ENCODE peak calls at places on chromosomes 2 and 18, in ten cellular contexts. E is tibial nerve, L is ovary, X is A549, Y is SK-N-SH, S is stomach, H is transverse colon, I is sigmoid colon, M is GM12878, C is K562. J is an unnamed sample.

GRCh38 chr2:191396794-191397193 is 151.6 kb downstream of the MYO1B start:
- DNase-seq in X (no peak), L (no peak), C (no peak), H (no peak), Y (no peak), M (no peak), E (no peak), I (no peak), S (no peak), J (no peak)

GRCh38 chr18:38940863-38941531 is 1375.4 kb upstream of the CELF4 start:
- DNase-seq in C (peak), M (peak), L (no peak), E (no peak), X (peak), S (no peak), Y (no peak), I (no peak), H (no peak), J (no peak)

GRCh38 chr2:12227941-12228608 is 481.6 kb downstream of the LPIN1 start:
- DNase-seq in I (no peak), X (no peak), Y (no peak), M (no peak), S (no peak), E (no peak), L (no peak), H (no peak), C (no peak), J (no peak)

GRCh38 chr18:12290086-12290485 is 18.0 kb upstream of the TUBB6 start:
- DNase-seq in L (no peak), S (no peak), H (no peak), Y (no peak), C (no peak), I (peak), X (no peak), E (no peak), M (no peak), J (peak)

GRCh38 chr2:213147550-213147949 is 3.9 kb downstream of the IKZF2 start:
- DNase-seq in E (no peak), S (no peak), X (no peak), H (no peak), Y (no peak), L (no peak), M (no peak), C (no peak), I (no peak), J (no peak)

GRCh38 chr2:64594563-64594989 is 59.1 kb downstream of the SERTAD2 start:
- DNase-seq in M (no peak), H (no peak), L (no peak), I (no peak), Y (no peak), S (no peak), E (no peak), X (no peak), C (no peak), J (no peak)

GRCh38 chr2:170929686-170930050 is 615 bp downstream of the GORASP2 start:
- DNase-seq in X (peak), C (no peak), Y (no peak), L (peak), H (peak), M (no peak), E (peak), I (peak), S (peak), J (peak)

GRCh38 chr2:241217320-241218031 is 29.0 kb downstream of the ANO7 start:
- DNase-seq in M (no peak), C (peak), X (peak), S (peak), E (peak), I (peak), H (peak), L (peak), Y (peak), J (peak)

GRCh38 chr2:225270861-225271260 is 128.6 kb upstream of the NYAP2 start:
- DNase-seq in E (peak), S (no peak), X (peak), I (no peak), C (peak), Y (peak), H (no peak), M (peak), L (no peak), J (no peak)
- TF ChIP-seq CTCF in E (no peak), S (no peak), X (no peak), I (no peak), C (no peak), Y (peak), H (no peak), M (no peak), L (no peak), J (no peak)

DNA sequence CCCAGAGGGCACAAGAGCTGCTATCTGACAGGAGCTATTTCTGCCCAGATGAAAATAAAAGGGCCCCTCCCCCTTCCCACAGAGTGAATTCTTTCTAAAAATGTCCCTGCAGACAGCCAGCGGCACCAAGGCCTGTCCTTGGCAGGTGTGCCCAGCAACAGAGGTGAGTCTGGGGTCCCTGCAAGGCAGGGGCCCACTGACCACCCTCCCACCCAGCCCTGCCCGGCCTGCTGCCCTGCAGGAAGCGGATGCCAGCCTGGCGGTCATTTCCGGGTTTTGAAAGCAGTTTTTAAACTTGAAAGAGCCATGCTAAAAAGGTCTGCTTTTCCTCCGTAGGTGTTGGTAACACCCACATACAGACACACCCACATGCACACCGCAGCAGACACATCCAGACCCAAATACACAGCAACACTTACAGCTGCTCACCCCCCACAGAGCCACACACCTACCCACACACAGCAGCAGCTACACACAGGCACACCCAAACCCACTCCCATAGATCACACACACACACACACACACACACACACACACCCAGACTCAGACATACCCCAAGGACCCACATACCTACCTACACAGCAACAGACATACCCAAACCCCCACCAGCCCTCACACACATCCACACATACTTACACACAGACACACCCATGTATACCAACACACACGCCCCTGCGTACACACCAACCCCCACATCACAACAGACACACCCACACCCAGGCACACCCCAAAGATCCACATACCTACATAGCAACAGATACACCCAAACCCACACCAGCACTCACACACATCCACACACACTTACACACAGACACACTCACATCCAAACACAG is 7.6 kb downstream of the ZFP36L2 start:
- DNase-seq in M (no peak), S (peak), I (peak), X (peak), H (peak), L (peak), C (peak), Y (no peak), E (peak), J (peak)
- TF ChIP-seq EP300 in M (no peak), S (no peak), I (no peak), X (no peak), H (peak), L (no peak), C (no peak), Y (no peak), E (no peak), J (no peak)

DNA sequence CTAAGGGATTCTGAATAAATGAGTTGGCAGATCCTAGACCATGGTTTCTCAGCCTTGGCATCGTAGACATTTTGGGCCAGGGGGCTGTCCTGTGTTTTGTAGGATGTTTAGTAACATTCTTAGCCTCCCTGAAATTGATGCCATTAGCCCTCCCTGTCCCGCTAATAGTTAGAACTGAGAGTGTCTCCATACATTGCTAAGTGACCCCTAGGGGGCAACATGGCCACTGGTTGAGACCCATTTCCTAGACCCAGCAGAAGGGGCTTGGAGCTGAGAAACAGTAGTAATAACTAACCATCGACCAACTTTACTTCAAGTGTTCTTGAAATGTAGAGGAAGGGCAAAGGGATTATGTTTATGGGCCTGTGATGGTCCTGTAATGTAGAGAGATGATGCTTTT is 40.8 kb downstream of the KCMF1 start:
- DNase-seq in Y (peak), C (no peak), L (no peak), I (no peak), X (no peak), S (no peak), E (no peak), M (no peak), H (no peak), J (no peak)
- TF ChIP-seq CTCF in Y (peak), C (peak), L (no peak), I (no peak), X (no peak), S (no peak), E (no peak), M (peak), H (no peak), J (no peak)

DNA sequence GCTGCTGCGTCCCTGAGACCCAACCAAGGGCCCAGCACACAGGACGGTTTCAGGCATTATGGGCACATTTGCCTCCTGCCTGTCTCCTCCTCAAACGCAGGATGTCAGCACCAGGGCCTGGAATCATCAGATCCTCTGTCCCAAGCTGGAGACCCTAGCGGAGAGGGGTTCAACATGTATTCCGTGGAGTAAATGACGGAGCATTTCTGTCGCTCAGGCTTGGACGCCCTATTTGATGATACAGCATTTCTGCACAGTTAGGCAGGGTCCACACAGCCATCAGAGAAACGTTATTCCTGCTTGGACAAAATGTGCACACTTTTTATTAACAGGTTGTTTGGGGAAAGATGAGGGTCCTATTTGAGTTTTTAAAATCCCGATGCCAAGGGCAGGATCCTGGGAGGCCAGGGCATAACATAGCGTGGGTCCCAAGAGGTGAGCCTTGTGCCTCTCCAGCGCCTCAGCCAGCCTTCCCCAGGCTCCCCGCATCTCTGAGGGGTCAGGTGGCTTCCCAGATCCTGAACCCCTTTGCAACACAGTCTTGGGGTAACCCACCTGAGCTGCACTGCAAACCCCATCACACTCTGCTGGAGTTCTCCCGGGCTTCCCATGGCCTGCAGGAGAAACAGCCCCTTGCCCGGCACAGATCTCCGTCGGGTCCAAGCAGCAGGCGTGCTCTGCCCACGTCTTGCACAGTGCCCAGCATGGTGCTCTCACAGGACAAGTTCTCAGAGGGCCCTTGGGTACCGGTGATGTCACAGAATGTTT is 319.7 kb upstream of the MYT1L start:
- DNase-seq in C (no peak), E (no peak), S (peak), M (no peak), I (peak), Y (no peak), L (no peak), X (no peak), H (no peak), J (no peak)
- TF ChIP-seq EP300 in C (no peak), E (no peak), S (no peak), M (no peak), I (no peak), Y (no peak), L (no peak), X (no peak), H (no peak), J (no peak)

DNA sequence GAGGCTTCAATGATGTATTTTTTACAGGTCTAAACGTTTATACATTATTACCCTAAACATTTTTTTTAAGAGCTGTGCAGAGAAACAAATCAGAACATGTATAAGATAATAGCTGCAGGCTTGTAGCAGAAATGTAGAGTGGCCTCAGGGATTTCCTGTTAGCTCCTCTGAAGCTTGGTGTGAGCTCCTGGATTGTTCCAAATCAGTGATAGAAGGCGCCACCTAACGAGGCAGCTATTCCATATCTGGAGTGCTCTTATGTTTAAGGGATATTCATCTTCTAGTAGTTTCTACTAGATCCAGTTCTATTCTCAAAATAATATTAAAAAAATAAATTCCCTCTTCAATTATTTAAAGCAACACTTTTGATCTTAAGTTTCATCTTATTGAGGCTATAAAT is 93.1 kb downstream of the LRP1B start:
- DNase-seq in S (no peak), H (no peak), L (no peak), I (no peak), Y (no peak), X (peak), E (no peak), M (no peak), C (no peak), J (no peak)
- TF ChIP-seq CTCF in S (no peak), H (no peak), L (no peak), I (no peak), Y (no peak), X (no peak), E (no peak), M (no peak), C (no peak), J (no peak)

GRCh38 chr18:59049726-59050660 is 89.7 kb upstream of the SEC11C start:
- DNase-seq in X (no peak), I (no peak), Y (no peak), C (no peak), L (no peak), S (no peak), M (no peak), E (no peak), H (no peak), J (no peak)
- TF ChIP-seq EP300 in X (no peak), I (no peak), Y (no peak), C (no peak), L (no peak), S (no peak), M (no peak), E (no peak), H (no peak), J (no peak)

GRCh38 chr18:46858290-46858689 is 59.0 kb downstream of the PIAS2 start:
- DNase-seq in E (no peak), C (no peak), M (no peak), Y (no peak), L (no peak), I (no peak), X (no peak), S (no peak), H (no peak), J (no peak)

GRCh38 chr18:46859855-46860254 is 57.5 kb downstream of the PIAS2 start:
- DNase-seq in I (no peak), X (no peak), L (no peak), H (no peak), C (no peak), S (no peak), Y (no peak), E (no peak), M (peak), J (no peak)

DNA sequence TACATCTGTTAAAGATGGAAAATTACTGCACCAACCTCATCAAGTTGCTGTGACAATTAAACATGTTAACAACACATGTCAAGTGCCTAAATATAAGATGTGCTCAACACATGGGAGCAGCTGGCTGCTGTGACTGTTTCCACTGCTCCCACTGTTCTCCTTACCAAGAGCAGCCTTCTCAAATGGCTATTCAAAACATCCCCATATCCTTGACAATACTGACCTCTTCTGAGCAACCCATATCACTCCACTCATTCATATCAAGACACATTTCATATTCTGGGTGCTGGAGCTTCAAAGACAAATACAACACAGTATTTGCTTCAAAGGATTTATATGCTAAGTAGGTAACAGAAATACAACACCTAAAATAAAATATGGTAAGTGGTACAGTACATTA is 60.3 kb downstream of the PIAS2 start:
- DNase-seq in E (no peak), C (no peak), S (no peak), L (no peak), Y (no peak), I (no peak), X (no peak), M (no peak), H (no peak), J (no peak)
- TF ChIP-seq CTCF in E (no peak), C (no peak), S (no peak), L (no peak), Y (no peak), I (no peak), X (no peak), M (no peak), H (no peak), J (no peak)

DNA sequence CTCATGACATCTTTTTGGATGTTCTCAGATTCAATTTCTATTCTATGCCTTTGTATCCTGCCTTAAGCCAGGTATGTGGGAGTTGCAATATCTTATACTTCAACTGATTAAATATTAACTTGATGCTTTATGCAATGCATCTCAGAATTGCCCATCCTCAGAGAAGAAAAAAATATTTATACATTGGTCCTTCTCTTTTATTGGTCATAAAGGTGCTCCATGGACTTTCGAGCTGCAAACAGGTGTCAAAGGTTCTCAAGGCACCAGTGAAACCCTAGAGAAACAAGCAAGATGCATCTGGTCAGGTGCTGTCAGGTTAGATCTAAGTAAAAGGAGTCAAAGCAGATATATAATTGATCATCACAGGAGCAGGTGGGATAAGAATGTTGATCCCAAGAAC is 690.5 kb downstream of the PLCL1 start:
- DNase-seq in H (peak), E (no peak), S (no peak), C (no peak), Y (no peak), X (no peak), I (no peak), L (no peak), M (no peak), J (no peak)
- TF ChIP-seq EP300 in H (no peak), E (no peak), S (no peak), C (no peak), Y (no peak), X (no peak), I (no peak), L (no peak), M (no peak), J (no peak)

DNA sequence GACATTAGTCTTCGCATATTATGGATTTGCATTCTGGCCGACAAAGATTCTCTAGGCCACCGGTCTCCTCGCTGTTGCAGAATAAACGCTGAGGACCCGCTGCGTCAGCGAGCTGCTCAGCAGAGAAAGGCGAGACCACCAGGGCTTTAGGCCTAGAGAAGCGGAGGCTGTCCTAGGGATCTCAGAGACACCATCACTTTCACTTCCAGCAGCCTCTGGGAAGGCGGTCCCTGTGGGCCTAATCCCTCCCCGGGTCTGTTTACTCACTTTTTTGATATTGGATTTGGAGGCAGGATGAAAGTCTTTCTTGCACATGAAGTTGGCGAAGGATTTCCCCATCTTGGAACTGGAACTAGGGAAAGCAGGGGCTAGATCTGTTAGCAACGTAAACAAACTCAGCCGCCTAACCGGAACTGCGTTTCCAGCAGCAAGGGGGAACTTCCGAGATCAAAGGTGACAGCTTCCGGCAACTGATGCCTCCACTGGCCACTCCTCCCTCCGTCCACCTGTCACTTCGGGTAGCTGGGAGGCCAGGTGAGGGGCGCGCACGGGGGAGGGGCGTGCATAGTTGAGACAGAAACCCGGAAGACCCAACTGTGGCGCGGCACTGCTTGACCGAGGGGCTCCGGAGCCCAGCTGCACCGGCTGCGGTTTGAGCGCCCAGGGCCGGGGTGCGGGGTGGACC is at the start of gene SCRN3:
- DNase-seq in Y (peak), L (peak), E (peak), S (peak), M (peak), X (peak), H (peak), C (peak), I (peak), J (peak)
- TF ChIP-seq CTCF in Y (no peak), L (no peak), E (no peak), S (no peak), M (no peak), X (no peak), H (no peak), C (no peak), I (no peak), J (no peak)